ENCODE peak calls at places on chromosomes 6 and 20, in nine cellular contexts. Z is OCI-LY7, Q is kidney epithelial cell, S is H9, N is dorsolateral prefrontal cortex, T is B cell, B is RWPE2, F is HCT116, I is body of pancreas. W is an unnamed sample.

GRCh38 chr20:47929368-47930115 is 144.3 kb upstream of the SULF2 start:
- DNase-seq in Z (no peak), Q (peak; percentile 63), S (no peak), N (no peak), T (no peak), B (no peak), F (peak; percentile 41), I (no peak), W (peak; percentile 56)

GRCh38 chr20:46883847-46884246 is 10.8 kb upstream of the EYA2 start:
- DNase-seq in Z (no peak), Q (no peak), S (no peak), N (no peak), T (no peak), B (no peak), F (no peak), I (no peak), W (no peak)

GRCh38 chr6:14499804-14500203 is 382.2 kb downstream of the CD83 start:
- DNase-seq in Z (no peak), Q (peak; percentile 65), S (no peak), N (no peak), T (no peak), B (no peak), F (peak; percentile 18), I (no peak), W (no peak)

GRCh38 chr6:11272491-11273192 is 40.2 kb upstream of the NEDD9 start:
- DNase-seq in Z (no peak), Q (no peak), S (no peak), N (no peak), T (no peak), B (no peak), F (no peak), I (no peak), W (no peak)

GRCh38 chr6:144510859-144511258 is 225.7 kb downstream of the UTRN start:
- DNase-seq in Z (no peak), Q (no peak), S (no peak), N (no peak), T (no peak), B (no peak), F (no peak), I (no peak), W (no peak)

GRCh38 chr6:69953491-69953890 is 87.1 kb downstream of the COL19A1 start:
- DNase-seq in Z (no peak), Q (no peak), S (no peak), N (no peak), T (no peak), B (no peak), F (no peak), I (peak; percentile 26), W (no peak)

GRCh38 chr20:38880952-38881735 is 45.1 kb upstream of the FAM83D start:
- DNase-seq in Z (peak; percentile 78), Q (no peak), S (no peak), N (no peak), T (no peak), B (peak; percentile 78), F (no peak), I (no peak), W (no peak)

GRCh38 chr20:34190679-34191090 is 50.5 kb upstream of the ASIP start:
- DNase-seq in Z (peak; percentile 76), Q (peak; percentile 39), S (peak; percentile 89), N (peak; percentile 78), T (peak; percentile 47), B (no peak), F (peak; percentile 67), I (peak; percentile 78), W (peak; percentile 85)

GRCh38 chr6:88867841-88868558 is 95.4 kb downstream of the RNGTT start:
- DNase-seq in Z (no peak), Q (peak; percentile 83), S (no peak), N (no peak), T (no peak), B (no peak), F (no peak), I (no peak), W (no peak)

GRCh38 chr6:39247667-39248194 is 18.5 kb upstream of the KCNK5 start:
- DNase-seq in Z (no peak), Q (no peak), S (no peak), N (no peak), T (no peak), B (no peak), F (no peak), I (no peak), W (no peak)

DNA sequence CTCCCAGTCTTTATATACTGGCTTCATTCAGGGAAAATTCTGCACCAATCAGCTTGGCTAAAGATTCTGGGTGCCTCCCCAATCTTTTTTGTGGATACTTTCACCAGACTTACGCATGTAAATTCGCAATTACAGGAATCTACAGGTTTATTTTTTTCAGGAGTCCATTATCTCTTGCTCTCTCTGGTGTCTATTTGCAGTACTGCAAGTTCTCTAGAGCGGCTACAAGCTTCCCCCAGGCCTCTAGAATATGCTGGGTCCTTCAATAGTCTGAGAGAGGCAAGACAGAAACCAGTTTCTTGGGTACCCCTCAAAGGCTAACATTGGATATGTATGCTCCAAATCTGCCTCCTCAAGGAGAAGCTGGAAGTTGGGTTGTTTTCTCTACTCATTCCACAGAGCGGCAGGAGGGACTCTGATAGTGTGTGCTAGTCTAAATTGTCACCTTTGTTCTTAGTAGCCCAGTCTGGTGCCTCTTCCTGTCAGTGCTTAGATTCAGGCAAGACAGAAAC is 58.5 kb downstream of the SUN5 start:
- DNase-seq in Z (peak; percentile 43), Q (peak; percentile 2), S (no peak), N (no peak), T (no peak), B (no peak), F (peak; percentile 21), I (no peak), W (peak; percentile 33)
- TF ChIP-seq CTCF in Z (peak; percentile 74), Q (peak; percentile 59), S (peak; percentile 80), N (no peak), T (no peak), B (peak; percentile 91), F (peak; percentile 68), I (no peak), W (peak; percentile 75)

DNA sequence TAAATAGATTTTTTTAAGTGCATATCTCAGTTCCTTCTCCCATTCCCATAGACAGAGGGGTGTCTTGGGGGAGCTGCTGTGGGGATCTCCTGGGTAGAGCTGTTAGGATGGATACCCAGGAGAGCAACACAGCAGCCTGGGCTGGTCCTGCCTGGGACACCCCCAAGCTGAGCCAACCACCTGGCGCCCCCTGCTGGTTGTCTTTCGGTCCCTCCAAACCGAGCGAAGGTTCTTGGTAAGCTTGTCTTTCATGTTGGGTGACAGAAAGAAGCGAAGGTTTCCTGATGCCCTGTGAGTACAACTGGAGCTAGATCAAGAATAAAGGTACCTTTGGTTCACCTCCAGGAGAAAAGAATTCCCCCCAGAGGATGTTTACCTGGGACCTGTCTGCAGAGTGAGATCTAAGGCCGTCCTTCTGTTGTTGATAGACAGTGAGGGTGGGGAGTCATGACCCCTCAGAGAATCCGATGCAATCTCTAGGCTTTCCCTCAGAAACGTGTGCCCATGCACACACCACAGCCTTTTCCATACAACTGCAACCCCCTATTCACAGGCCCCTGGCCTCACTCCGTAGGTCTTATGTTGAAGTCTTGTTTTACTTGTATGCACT is 50.8 kb downstream of the SNX9 start:
- DNase-seq in Z (peak; percentile 78), Q (peak; percentile 9), S (peak; percentile 86), N (peak; percentile 76), T (peak; percentile 86), B (no peak), F (peak; percentile 50), I (peak; percentile 82), W (peak; percentile 85)
- TF ChIP-seq CTCF in Z (peak; percentile 94), Q (peak; percentile 82), S (peak; percentile 94), N (peak; percentile 82), T (peak; percentile 96), B (peak; percentile 90), F (peak; percentile 92), I (peak; percentile 68), W (peak; percentile 73)

GRCh38 chr6:156953478-156954146 is 176.4 kb downstream of the ARID1B start:
- DNase-seq in Z (peak; percentile 19), Q (peak; percentile 95), S (no peak), N (no peak), T (peak; percentile 51), B (no peak), F (peak; percentile 42), I (no peak), W (peak; percentile 73)
- TF ChIP-seq CTCF in Z (no peak), Q (peak; percentile 44), S (no peak), N (peak; percentile 43), T (no peak), B (peak; percentile 68), F (no peak), I (no peak), W (no peak)

GRCh38 chr6:25342784-25343183 is 63.6 kb downstream of the CARMIL1 start:
- DNase-seq in Z (peak; percentile 60), Q (no peak), S (no peak), N (no peak), T (no peak), B (no peak), F (no peak), I (no peak), W (no peak)

GRCh38 chr6:25340421-25340820 is 61.2 kb downstream of the CARMIL1 start:
- DNase-seq in Z (no peak), Q (no peak), S (no peak), N (no peak), T (no peak), B (no peak), F (no peak), I (no peak), W (no peak)

GRCh38 chr6:25340854-25341552 is 61.8 kb downstream of the CARMIL1 start:
- DNase-seq in Z (no peak), Q (no peak), S (no peak), N (no peak), T (no peak), B (no peak), F (no peak), I (no peak), W (no peak)

GRCh38 chr6:25343984-25344383 is 64.8 kb downstream of the CARMIL1 start:
- DNase-seq in Z (no peak), Q (no peak), S (no peak), N (no peak), T (no peak), B (no peak), F (no peak), I (no peak), W (no peak)

DNA sequence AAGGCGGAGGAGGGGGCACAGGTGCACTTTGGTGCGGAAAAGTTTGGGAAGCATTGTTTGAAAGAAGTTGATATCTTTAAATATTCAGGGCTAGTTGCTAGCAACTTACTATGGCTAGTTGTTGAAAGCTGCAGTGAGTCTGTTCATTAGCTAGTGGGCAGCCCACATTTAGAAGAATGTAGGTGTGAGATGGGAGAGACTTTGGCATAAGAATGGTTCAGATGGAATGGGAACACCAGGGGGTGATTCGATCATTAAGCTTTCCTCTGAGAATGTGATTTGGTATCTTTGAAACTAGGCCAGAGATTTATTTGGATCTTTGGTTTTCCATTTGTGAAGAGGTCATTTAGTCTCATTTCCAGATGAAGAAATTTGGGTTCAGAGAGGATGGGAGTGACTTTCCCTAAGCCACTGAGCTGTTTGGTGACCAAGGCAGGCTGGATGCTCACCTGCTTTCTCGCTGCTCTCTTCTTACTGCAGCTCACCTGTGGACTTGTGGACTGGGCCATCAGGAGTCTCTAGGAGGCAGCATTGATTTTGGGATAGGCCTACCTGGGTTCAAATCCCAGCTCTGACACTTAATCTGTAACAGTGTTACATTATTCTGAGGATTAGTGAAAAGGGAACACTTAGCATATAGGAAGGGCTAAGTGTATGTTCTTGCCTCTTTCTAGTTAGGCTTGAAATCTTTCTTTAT is 62.9 kb downstream of the CARMIL1 start:
- DNase-seq in Z (no peak), Q (no peak), S (peak; percentile 45), N (no peak), T (no peak), B (no peak), F (no peak), I (no peak), W (no peak)
- TF ChIP-seq CTCF in Z (no peak), Q (no peak), S (peak; percentile 23), N (no peak), T (no peak), B (no peak), F (no peak), I (no peak), W (no peak)

W was measured in Calu3.